ENCODE peak calls at places on chromosome 1, in four cellular contexts. One of them, this sample, is unnamed.

GRCh38 chr1:45621501-45621836 is 2.4 kb downstream of the CCDC17 start:
- DNase-seq in GM13976: peak; percentile 41
- DNase-seq in HFFc6: no peak
- DNase-seq in AG09319: no peak
- DNase-seq in this sample: no peak

GRCh38 chr1:31750858-31751638 is 13.1 kb downstream of the ADGRB2 start:
- DNase-seq in AG09319: no peak
- DNase-seq in GM13976: no peak
- DNase-seq in HFFc6: peak; percentile 65
- DNase-seq in this sample: no peak

GRCh38 chr1:218380125-218380977 is 35.2 kb downstream of the TGFB2 start:
- DNase-seq in HFFc6: peak; percentile 65
- DNase-seq in GM13976: no peak
- DNase-seq in AG09319: peak; percentile 81
- DNase-seq in this sample: no peak

GRCh38 chr1:145720878-145721671 is 1.8 kb downstream of the CD160 start:
- DNase-seq in AG09319: no peak
- DNase-seq in HFFc6: peak; percentile 55
- DNase-seq in GM13976: peak; percentile 84
- DNase-seq in this sample: peak; percentile 73

GRCh38 chr1:98669355-98670296 is 8.1 kb downstream of the SNX7 start:
- DNase-seq in GM13976: no peak
- DNase-seq in HFFc6: peak; percentile 30
- DNase-seq in AG09319: no peak
- DNase-seq in this sample: no peak

GRCh38 chr1:156892190-156893047 is 1.1 kb upstream of the PEAR1 start:
- DNase-seq in GM13976: peak; percentile 90
- DNase-seq in HFFc6: peak; percentile 80
- DNase-seq in AG09319: peak; percentile 75
- DNase-seq in this sample: peak; percentile 78

GRCh38 chr1:151828931-151829330 is 2.7 kb downstream of the RORC start:
- DNase-seq in HFFc6: no peak
- DNase-seq in GM13976: no peak
- DNase-seq in AG09319: no peak
- DNase-seq in this sample: no peak

GRCh38 chr1:165842363-165843129 is 15.1 kb downstream of the UCK2 start:
- DNase-seq in HFFc6: peak; percentile 30
- DNase-seq in GM13976: no peak
- DNase-seq in AG09319: no peak
- DNase-seq in this sample: no peak

GRCh38 chr1:160353223-160353622 is 10.0 kb downstream of the NCSTN start:
- DNase-seq in AG09319: no peak
- DNase-seq in HFFc6: peak; percentile 49
- DNase-seq in GM13976: no peak
- DNase-seq in this sample: peak; percentile 7

GRCh38 chr1:10325521-10325920 is 73.3 kb upstream of the PGD start:
- DNase-seq in HFFc6: no peak
- DNase-seq in GM13976: no peak
- DNase-seq in AG09319: no peak
- DNase-seq in this sample: no peak

GRCh38 chr1:34754878-34755637 is at the start of gene GJB5:
- DNase-seq in GM13976: no peak
- DNase-seq in HFFc6: no peak
- DNase-seq in AG09319: no peak
- DNase-seq in this sample: no peak

GRCh38 chr1:205834751-205835150 is 15.2 kb downstream of the PM20D1 start:
- DNase-seq in AG09319: no peak
- DNase-seq in HFFc6: peak; percentile 5
- DNase-seq in GM13976: no peak
- DNase-seq in this sample: no peak

GRCh38 chr1:24142546-24143431 is at the start of gene IL22RA1:
- DNase-seq in HFFc6: no peak
- DNase-seq in AG09319: no peak
- DNase-seq in GM13976: no peak
- DNase-seq in this sample: peak; percentile 80

GRCh38 chr1:179779645-179780272 is 36.7 kb downstream of the FAM163A start:
- DNase-seq in GM13976: no peak
- DNase-seq in HFFc6: peak; percentile 10
- DNase-seq in AG09319: no peak
- DNase-seq in this sample: no peak

GRCh38 chr1:16013220-16013907 is 4.5 kb downstream of the HSPB7 start:
- DNase-seq in HFFc6: peak; percentile 49
- DNase-seq in AG09319: no peak
- DNase-seq in GM13976: peak; percentile 80
- DNase-seq in this sample: no peak

GRCh38 chr1:180234369-180235076 is 4.5 kb downstream of the LHX4 start:
- DNase-seq in HFFc6: no peak
- DNase-seq in AG09319: no peak
- DNase-seq in GM13976: no peak
- DNase-seq in this sample: no peak

GRCh38 chr1:185297986-185298385 is 19.1 kb downstream of the IVNS1ABP start:
- DNase-seq in AG09319: no peak
- DNase-seq in GM13976: no peak
- DNase-seq in HFFc6: no peak
- DNase-seq in this sample: no peak